ENCODE peak calls at places on chromosomes 12 and 14, in four cellular contexts. D is K562, H is H1, E is HepG2. V is an unnamed sample.

GRCh38 chr12:4908694-4909396 is 860 bp upstream of the KCNA1 start:
- DNase-seq in D (no peak), H (peak; percentile 90), E (no peak), V (no peak)

GRCh38 chr14:35704793-35705493 is 104.2 kb downstream of the RALGAPA1 start:
- DNase-seq in D (no peak), H (no peak), E (no peak), V (no peak)

GRCh38 chr12:31897791-31898503 is 61.3 kb upstream of the RESF1 start:
- DNase-seq in D (peak; percentile 21), H (peak; percentile 23), E (no peak), V (no peak)

GRCh38 chr12:121582583-121583333 is 1.9 kb upstream of the KDM2B start:
- DNase-seq in D (peak; percentile 28), H (peak; percentile 82), E (peak; percentile 86), V (no peak)

GRCh38 chr12:109696485-109697269 is 16.9 kb upstream of the FAM222A start:
- DNase-seq in D (peak; percentile 57), H (no peak), E (peak; percentile 36), V (no peak)

GRCh38 chr12:96208801-96209534 is 14.8 kb downstream of the ELK3 start:
- DNase-seq in D (no peak), H (no peak), E (no peak), V (no peak)

GRCh38 chr14:64806202-64806861 is 73.4 kb downstream of the SPTB start:
- DNase-seq in D (no peak), H (no peak), E (peak; percentile 28), V (no peak)

GRCh38 chr12:52335598-52336262 is 14.5 kb upstream of the KRT83 start:
- DNase-seq in D (no peak), H (no peak), E (no peak), V (no peak)

GRCh38 chr12:121397521-121397920 is 2.4 kb upstream of the RNF34 start:
- DNase-seq in D (no peak), H (no peak), E (no peak), V (no peak)

GRCh38 chr14:104981699-104982541 is 3.7 kb upstream of the CLBA1 start:
- DNase-seq in D (no peak), H (no peak), E (no peak), V (no peak)

GRCh38 chr12:68932701-68933563 is at the start of gene CPM:
- DNase-seq in D (peak; percentile 88), H (no peak), E (no peak), V (peak; percentile 57)

GRCh38 chr14:72215080-72215479 is 282.9 kb downstream of the RGS6 start:
- DNase-seq in D (no peak), H (no peak), E (no peak), V (no peak)

GRCh38 chr12:22406622-22407021 is 72.1 kb upstream of the ST8SIA1 start:
- DNase-seq in D (no peak), H (no peak), E (no peak), V (peak; percentile 1)

GRCh38 chr14:69873877-69874780 is 5.1 kb upstream of the SMOC1 start:
- DNase-seq in D (no peak), H (no peak), E (no peak), V (no peak)

GRCh38 chr12:3293446-3294161 is 197.4 kb upstream of the PRMT8 start:
- DNase-seq in D (no peak), H (no peak), E (no peak), V (no peak)

GRCh38 chr14:98186140-98186539 is 1085.9 kb downstream of the BCL11B start:
- DNase-seq in D (no peak), H (no peak), E (no peak), V (no peak)

GRCh38 chr14:50040905-50041465 is 75.4 kb downstream of the VCPKMT start:
- DNase-seq in D (no peak), H (no peak), E (no peak), V (no peak)

GRCh38 chr12:67705394-67706370 is 57.1 kb downstream of the DYRK2 start:
- DNase-seq in D (no peak), H (no peak), E (no peak), V (no peak)

GRCh38 chr12:108788076-108788782 is 56.9 kb upstream of the CORO1C start:
- DNase-seq in D (no peak), H (no peak), E (no peak), V (no peak)

GRCh38 chr14:94143239-94143638 is 13.8 kb upstream of the IFI27L2 start:
- DNase-seq in D (no peak), H (no peak), E (peak; percentile 28), V (no peak)

GRCh38 chr12:32780111-32780510 is 24.4 kb upstream of the YARS2 start:
- DNase-seq in D (no peak), H (no peak), E (no peak), V (no peak)

GRCh38 chr12:97276621-97277020 is 186.0 kb upstream of the RMST start:
- DNase-seq in D (no peak), H (no peak), E (no peak), V (no peak)

GRCh38 chr12:533718-534117 is 74.0 kb downstream of the B4GALNT3 start:
- DNase-seq in D (no peak), H (no peak), E (no peak), V (no peak)

GRCh38 chr12:107336705-107337104 is 243.4 kb upstream of the CRY1 start:
- DNase-seq in D (no peak), H (no peak), E (no peak), V (no peak)

GRCh38 chr12:5083955-5084849 is 40.5 kb downstream of the KCNA5 start:
- DNase-seq in D (peak; percentile 45), H (no peak), E (peak; percentile 24), V (peak; percentile 13)

GRCh38 chr12:41917827-41918445 is 226.7 kb downstream of the GXYLT1 start:
- DNase-seq in D (no peak), H (no peak), E (no peak), V (no peak)

GRCh38 chr12:111636209-111636928 is 37.3 kb upstream of the ATXN2 start:
- DNase-seq in D (peak; percentile 66), H (peak; percentile 13), E (peak; percentile 56), V (no peak)

GRCh38 chr12:96883571-96883970 is 23.5 kb upstream of the NEDD1 start:
- DNase-seq in D (no peak), H (no peak), E (no peak), V (no peak)

GRCh38 chr12:12936983-12937491 is 14.9 kb downstream of the GPRC5D start:
- DNase-seq in D (no peak), H (no peak), E (no peak), V (no peak)

GRCh38 chr12:123744836-123745235 is 17.3 kb upstream of the DNAH10 start:
- DNase-seq in D (no peak), H (no peak), E (no peak), V (no peak)
- TF ChIP-seq GABPA in D (no peak), H (no peak), E (no peak), V (no peak)

GRCh38 chr12:1842905-1843640 is 22.7 kb downstream of the LRTM2 start:
- DNase-seq in D (no peak), H (no peak), E (no peak), V (no peak)
- TF ChIP-seq GABPA in D (no peak), H (no peak), E (no peak), V (no peak)

DNA sequence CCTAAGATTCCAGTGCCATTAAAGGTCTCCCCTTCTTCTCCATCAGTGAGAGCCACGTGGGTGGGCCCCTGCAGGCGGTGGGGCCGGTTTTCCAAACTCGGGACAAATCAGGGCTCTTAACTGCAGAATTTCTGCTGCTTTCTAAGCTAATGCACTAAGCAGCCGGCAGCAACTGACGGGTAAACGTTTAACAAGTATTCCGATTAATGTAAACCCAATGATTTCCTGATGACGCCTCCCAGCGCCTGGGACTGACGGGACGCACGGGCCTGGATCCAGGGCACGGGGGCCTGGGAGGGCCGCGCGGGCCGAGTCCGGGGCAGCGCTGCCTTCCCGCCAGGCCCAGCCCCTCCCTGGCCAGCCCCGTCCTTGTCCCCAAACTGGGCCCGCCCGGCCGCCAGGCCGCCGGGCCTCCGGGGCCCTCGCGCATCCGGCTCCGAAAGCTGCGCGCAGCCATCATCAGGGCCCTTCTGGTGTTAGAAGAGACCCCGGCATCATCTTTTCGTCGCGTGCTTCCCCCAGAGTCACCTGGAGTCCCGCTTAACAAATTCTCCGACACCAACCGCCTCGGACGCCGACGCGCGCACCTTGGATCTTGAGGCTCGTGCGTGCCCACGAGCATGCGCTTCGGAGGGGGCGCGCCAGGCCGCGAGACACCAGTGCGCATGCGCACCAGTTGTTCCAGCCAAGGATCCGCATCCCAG is at the start of gene MLH3:
- DNase-seq in D (peak; percentile 88), H (peak; percentile 87), E (peak; percentile 75), V (peak; percentile 51)
- TF ChIP-seq GABPA in D (no peak), H (no peak), E (no peak), V (no peak)

GRCh38 chr14:96501746-96502620 is at the start of gene PAPOLA:
- DNase-seq in D (peak; percentile 79), H (peak; percentile 87), E (peak; percentile 90), V (peak; percentile 96)
- TF ChIP-seq GABPA in D (peak; percentile 77), H (no peak), E (peak; percentile 77), V (no peak)

DNA sequence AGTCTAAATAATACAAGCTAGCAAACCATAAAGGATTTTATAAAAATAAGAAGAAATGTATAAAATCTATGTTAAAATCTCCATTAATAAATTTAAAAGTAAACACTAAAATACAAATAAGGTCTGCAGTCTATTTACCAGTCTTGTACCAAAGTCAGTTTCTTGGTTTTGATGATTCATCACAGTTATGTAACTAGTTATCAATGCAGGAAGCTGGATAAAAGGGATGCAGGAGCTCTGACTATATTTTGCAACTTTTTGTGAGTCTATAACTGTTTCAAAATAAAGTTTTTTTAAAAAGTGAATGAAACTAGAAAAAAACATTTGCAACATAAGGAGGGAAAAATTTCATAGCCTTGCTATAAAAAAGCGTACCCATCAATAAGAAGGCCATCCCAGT is 151.5 kb downstream of the DERA start:
- DNase-seq in D (no peak), H (no peak), E (no peak), V (peak; percentile 3)
- TF ChIP-seq GABPA in D (no peak), H (no peak), E (no peak), V (no peak)

GRCh38 chr14:37195327-37195726 is 2.4 kb upstream of the MIPOL1 start:
- DNase-seq in D (no peak), H (no peak), E (peak; percentile 72), V (no peak)
- TF ChIP-seq GABPA in D (no peak), H (no peak), E (no peak), V (no peak)

DNA sequence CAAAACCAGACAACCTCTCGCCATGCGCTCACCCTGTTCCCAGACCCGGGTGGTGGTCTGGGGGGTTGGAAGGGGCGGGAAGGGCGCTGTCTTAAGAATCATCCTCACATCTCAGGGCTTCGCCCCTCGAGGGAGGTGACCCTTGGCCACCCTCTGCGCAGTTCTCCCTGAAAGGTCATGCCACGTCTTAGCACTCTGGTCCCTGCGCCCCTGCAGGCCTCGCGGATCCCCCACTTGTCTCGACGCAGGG is 40.6 kb upstream of the CAPRIN2 start:
- DNase-seq in D (no peak), H (no peak), E (no peak), V (no peak)
- TF ChIP-seq GABPA in D (no peak), H (no peak), E (no peak), V (no peak)